ENCODE peak calls at places on chromosomes 1 and 21, in seven cellular contexts. O, I, Z, H, V, D and X are unnamed samples.

GRCh38 chr1:107277022-107277421 is 136.2 kb downstream of the NTNG1 start:
- DNase-seq in H (peak), D (peak), O (no peak), Z (no peak), I (peak), V (peak), X (peak)

GRCh38 chr1:37478451-37478871 is 4.1 kb downstream of the ZC3H12A start:
- DNase-seq in H (no peak), Z (no peak), O (no peak), V (no peak), I (no peak), D (peak), X (peak)

GRCh38 chr1:79912813-79913212 is 906.3 kb upstream of the ADGRL4 start:
- DNase-seq in H (no peak), D (no peak), Z (no peak), V (no peak), O (no peak), I (no peak), X (no peak)

GRCh38 chr1:26161408-26162219 is 2.7 kb downstream of the FAM110D start:
- DNase-seq in V (peak), D (peak), O (peak), I (no peak), H (peak), Z (no peak), X (peak)

GRCh38 chr1:2132222-2133038 is 62.1 kb downstream of the FAAP20 start:
- DNase-seq in Z (no peak), V (no peak), O (no peak), H (no peak), I (no peak), D (peak), X (peak)

GRCh38 chr1:160354388-160354985 is 11.3 kb downstream of the NCSTN start:
- DNase-seq in I (no peak), H (peak), O (no peak), D (peak), Z (no peak), V (peak), X (no peak)

GRCh38 chr1:8702848-8703810 is 114.3 kb downstream of the RERE start:
- DNase-seq in I (peak), O (peak), D (peak), V (peak), H (peak), Z (peak), X (peak)

GRCh38 chr21:41562101-41563000 is 54.4 kb upstream of the TMPRSS2 start:
- DNase-seq in O (no peak), D (peak), Z (no peak), H (no peak), V (no peak), I (no peak), X (peak)

GRCh38 chr1:184418955-184419733 is 32.3 kb downstream of the C1orf21 start:
- DNase-seq in D (no peak), O (no peak), V (no peak), I (no peak), H (no peak), Z (no peak), X (peak)

GRCh38 chr1:206593351-206593925 is 18.8 kb downstream of the EIF2D start:
- DNase-seq in O (no peak), Z (no peak), H (no peak), D (no peak), V (no peak), I (no peak), X (no peak)

GRCh38 chr1:22176258-22176657 is 33.4 kb upstream of the WNT4 start:
- DNase-seq in O (peak), I (no peak), V (no peak), H (no peak), D (no peak), Z (no peak), X (no peak)

GRCh38 chr1:187842406-187843165 is 1013.8 kb downstream of the PLA2G4A start:
- DNase-seq in V (no peak), H (no peak), I (no peak), O (no peak), Z (no peak), D (no peak), X (no peak)

GRCh38 chr1:51313961-51314777 is 16.2 kb downstream of the TTC39A start:
- DNase-seq in O (no peak), I (no peak), V (peak), H (no peak), D (peak), Z (no peak), X (peak)